ENCODE peak calls at places on chromosomes 3 and 15, in eight cellular contexts. S is testis, H is heart left ventricle, B is neural progenitor cell, L is endothelial cell, M is H9, Y is thyroid gland, J is OCI-LY7. G is an unnamed sample.

GRCh38 chr15:99434506-99435137 is 131.2 kb upstream of the MEF2A start:
- DNase-seq in S (no peak), H (no peak), B (no peak), L (no peak), M (no peak), Y (no peak), J (no peak), G (no peak)

GRCh38 chr3:136882575-136882974 is 20.6 kb downstream of the NCK1 start:
- DNase-seq in S (no peak), H (no peak), B (no peak), L (no peak), M (no peak), Y (no peak), J (peak), G (no peak)

GRCh38 chr15:80957556-80957955 is 32.1 kb downstream of the MESD start:
- DNase-seq in S (no peak), H (no peak), B (no peak), L (no peak), M (no peak), Y (no peak), J (no peak), G (no peak)

GRCh38 chr15:60512937-60513336 is 34.0 kb upstream of the ICE2 start:
- DNase-seq in S (no peak), H (no peak), B (no peak), L (no peak), M (no peak), Y (no peak), J (no peak), G (no peak)

GRCh38 chr15:30906366-30906765 is 2.7 kb downstream of the FAN1 start:
- DNase-seq in S (no peak), H (no peak), B (no peak), L (no peak), M (no peak), Y (peak), J (no peak), G (no peak)

GRCh38 chr15:87575896-87576295 is 680.6 kb downstream of the NTRK3 start:
- DNase-seq in S (no peak), H (no peak), B (no peak), L (no peak), M (no peak), Y (no peak), J (no peak), G (no peak)

GRCh38 chr3:166660962-166661361 is 719.1 kb downstream of the ZBBX start:
- DNase-seq in S (no peak), H (no peak), B (no peak), L (no peak), M (no peak), Y (no peak), J (no peak), G (no peak)

GRCh38 chr3:129412542-129413198 is 15.8 kb downstream of the EFCAB12 start:
- DNase-seq in S (no peak), H (no peak), B (no peak), L (no peak), M (no peak), Y (no peak), J (no peak), G (no peak)

GRCh38 chr3:23198801-23199200 is 4.3 kb upstream of the UBE2E2 start:
- DNase-seq in S (no peak), H (no peak), B (no peak), L (no peak), M (no peak), Y (no peak), J (no peak), G (no peak)

GRCh38 chr3:192915724-192916123 is 1.9 kb downstream of the MB21D2 start:
- DNase-seq in S (no peak), H (no peak), B (peak), L (no peak), M (no peak), Y (no peak), J (no peak), G (no peak)

GRCh38 chr3:120524171-120524923 is 71.8 kb upstream of the NDUFB4 start:
- DNase-seq in S (no peak), H (no peak), B (no peak), L (no peak), M (no peak), Y (no peak), J (no peak), G (no peak)

GRCh38 chr15:80870893-80871292 is 91.7 kb downstream of the CEMIP start:
- DNase-seq in S (no peak), H (no peak), B (no peak), L (no peak), M (no peak), Y (no peak), J (no peak), G (no peak)

GRCh38 chr3:13656584-13657301 is 107.8 kb downstream of the FBLN2 start:
- DNase-seq in S (no peak), H (no peak), B (no peak), L (no peak), M (no peak), Y (no peak), J (no peak), G (no peak)

GRCh38 chr15:70430029-70430428 is 332.3 kb upstream of the TLE3 start:
- DNase-seq in S (no peak), H (no peak), B (no peak), L (no peak), M (no peak), Y (no peak), J (no peak), G (no peak)

GRCh38 chr3:62332771-62333381 is 40.5 kb downstream of the FEZF2 start:
- DNase-seq in S (peak), H (no peak), B (peak), L (peak), M (no peak), Y (no peak), J (peak), G (peak)

GRCh38 chr3:42080452-42080872 is 10.7 kb upstream of the TRAK1 start:
- DNase-seq in S (no peak), H (peak), B (no peak), L (no peak), M (no peak), Y (peak), J (no peak), G (no peak)

GRCh38 chr3:194082596-194083220 is 53.2 kb upstream of the HES1 start:
- DNase-seq in S (no peak), H (peak), B (no peak), L (peak), M (no peak), Y (no peak), J (no peak), G (no peak)

GRCh38 chr15:96336643-96337353 is 6.3 kb downstream of the NR2F2 start:
- DNase-seq in S (no peak), H (no peak), B (peak), L (no peak), M (no peak), Y (no peak), J (no peak), G (no peak)

GRCh38 chr3:126424039-126424717 is 29.5 kb downstream of the CFAP100 start:
- DNase-seq in S (no peak), H (peak), B (no peak), L (no peak), M (no peak), Y (no peak), J (no peak), G (no peak)

GRCh38 chr3:37040231-37040630 is 46.9 kb downstream of the MLH1 start:
- DNase-seq in S (no peak), H (no peak), B (no peak), L (no peak), M (no peak), Y (no peak), J (no peak), G (no peak)

GRCh38 chr3:32842987-32843386 is 25.2 kb downstream of the TRIM71 start:
- DNase-seq in S (no peak), H (no peak), B (peak), L (no peak), M (peak), Y (no peak), J (no peak), G (no peak)

GRCh38 chr15:79004336-79004735 is 59.5 kb upstream of the CTSH start:
- DNase-seq in S (no peak), H (peak), B (no peak), L (no peak), M (peak), Y (no peak), J (peak), G (no peak)

GRCh38 chr3:127718916-127719290 is 46.2 kb downstream of the ABTB1 start:
- DNase-seq in S (no peak), H (no peak), B (no peak), L (no peak), M (no peak), Y (no peak), J (no peak), G (no peak)

GRCh38 chr3:169940486-169941181 is 26.0 kb upstream of the SEC62 start:
- DNase-seq in S (no peak), H (no peak), B (no peak), L (no peak), M (no peak), Y (no peak), J (peak), G (no peak)

DNA sequence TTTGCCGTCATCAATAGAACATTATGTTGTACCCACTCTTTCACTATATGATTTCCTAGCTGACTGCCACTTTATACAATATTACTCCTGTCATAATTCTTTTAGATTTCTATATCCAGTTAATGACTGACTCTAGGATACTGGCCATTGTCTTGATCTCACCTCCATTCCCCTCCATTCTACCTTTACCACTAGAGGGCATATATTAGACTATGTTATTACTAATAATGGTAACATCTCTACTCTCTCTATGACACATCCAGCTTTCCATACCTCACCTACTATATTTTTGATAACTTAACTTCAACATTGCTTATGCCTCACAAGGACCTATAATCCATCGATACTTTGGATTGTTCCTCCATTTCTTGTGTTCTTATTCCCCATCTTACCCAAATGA is 31.4 kb upstream of the POU1F1 start:
- DNase-seq in S (no peak), H (no peak), B (no peak), L (no peak), M (no peak), Y (no peak), J (no peak), G (no peak)
- TF ChIP-seq CTCF in S (no peak), H (no peak), B (peak), L (no peak), M (peak), Y (no peak), J (peak), G (peak)

DNA sequence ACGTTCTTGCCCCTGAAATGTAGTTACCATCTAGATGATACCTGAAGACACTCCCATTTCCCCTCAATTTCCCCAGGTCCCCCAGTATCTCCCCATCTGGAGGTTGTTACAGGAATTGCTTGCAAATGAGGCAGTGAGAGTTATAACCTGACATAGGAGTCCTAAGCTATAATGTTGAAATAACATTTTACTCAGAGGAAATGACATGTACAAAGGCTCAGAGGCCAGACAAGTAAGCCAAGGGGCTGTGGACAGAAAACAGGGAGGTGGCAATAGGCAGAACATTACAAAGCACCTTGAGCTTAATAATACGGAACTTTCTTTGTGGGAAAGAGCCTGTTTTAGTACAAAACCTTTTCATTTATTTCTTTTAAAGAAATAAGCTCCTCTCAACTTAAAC is 171.9 kb downstream of the FRMD5 start:
- DNase-seq in S (no peak), H (no peak), B (no peak), L (no peak), M (no peak), Y (no peak), J (no peak), G (no peak)
- TF ChIP-seq CTCF in S (no peak), H (no peak), B (no peak), L (no peak), M (peak), Y (no peak), J (no peak), G (no peak)

GRCh38 chr3:39429466-39429865 is 22.9 kb downstream of the RPSA start:
- DNase-seq in S (no peak), H (no peak), B (no peak), L (no peak), M (no peak), Y (no peak), J (no peak), G (no peak)

GRCh38 chr3:39432342-39432741 is 25.8 kb downstream of the RPSA start:
- DNase-seq in S (no peak), H (no peak), B (no peak), L (no peak), M (no peak), Y (no peak), J (no peak), G (no peak)

GRCh38 chr3:39434574-39434973 is 28.1 kb downstream of the RPSA start:
- DNase-seq in S (no peak), H (no peak), B (no peak), L (no peak), M (no peak), Y (no peak), J (no peak), G (no peak)

GRCh38 chr3:39435006-39435748 is 28.7 kb downstream of the RPSA start:
- DNase-seq in S (no peak), H (no peak), B (no peak), L (no peak), M (no peak), Y (no peak), J (no peak), G (no peak)

GRCh38 chr3:39433642-39434041 is 27.1 kb downstream of the RPSA start:
- DNase-seq in S (no peak), H (no peak), B (no peak), L (no peak), M (no peak), Y (no peak), J (no peak), G (no peak)
- TF ChIP-seq CTCF in S (no peak), H (no peak), B (no peak), L (no peak), M (no peak), Y (no peak), J (no peak), G (no peak)

DNA sequence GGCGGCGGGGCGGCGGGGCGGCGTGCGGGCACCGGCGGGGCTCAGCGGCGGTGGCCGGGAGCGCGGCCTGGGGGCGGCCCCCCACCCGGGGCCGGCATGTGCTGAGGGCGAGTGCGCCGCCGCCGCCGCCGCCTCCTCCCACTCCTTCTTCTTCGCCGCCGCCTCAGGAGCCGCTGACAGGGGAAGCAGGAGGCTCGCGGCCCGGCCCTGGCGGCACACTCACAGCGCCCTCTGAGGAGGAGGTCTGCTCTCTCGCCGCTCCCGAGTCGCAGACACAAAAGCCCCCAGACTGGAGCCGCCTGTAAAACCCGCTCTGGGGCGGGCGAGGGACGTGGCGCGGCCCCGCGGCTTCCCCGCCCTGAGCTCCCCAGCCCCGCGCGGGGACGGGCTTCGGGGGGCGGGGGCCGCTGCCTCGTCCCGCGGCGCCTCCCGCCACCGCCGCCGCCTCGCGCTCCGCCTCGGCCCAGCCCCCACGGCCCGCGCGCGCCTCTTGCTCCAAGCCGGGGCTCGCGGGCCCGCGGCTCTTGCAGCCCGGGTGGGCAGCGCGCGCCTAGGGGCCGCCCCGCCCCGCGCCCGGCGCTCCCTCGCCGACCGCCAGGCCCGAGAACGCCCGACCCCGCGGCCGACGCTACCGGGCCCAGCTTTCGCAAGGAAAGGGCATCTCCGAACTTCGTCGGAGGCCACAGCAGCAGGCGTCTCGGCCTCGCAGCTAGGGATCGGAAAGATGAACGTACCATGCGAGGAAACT is at the start of gene PYGO1:
- DNase-seq in S (peak), H (peak), B (peak), L (peak), M (peak), Y (peak), J (no peak), G (peak)
- TF ChIP-seq CTCF in S (no peak), H (no peak), B (no peak), L (no peak), M (no peak), Y (no peak), J (no peak), G (no peak)

DNA sequence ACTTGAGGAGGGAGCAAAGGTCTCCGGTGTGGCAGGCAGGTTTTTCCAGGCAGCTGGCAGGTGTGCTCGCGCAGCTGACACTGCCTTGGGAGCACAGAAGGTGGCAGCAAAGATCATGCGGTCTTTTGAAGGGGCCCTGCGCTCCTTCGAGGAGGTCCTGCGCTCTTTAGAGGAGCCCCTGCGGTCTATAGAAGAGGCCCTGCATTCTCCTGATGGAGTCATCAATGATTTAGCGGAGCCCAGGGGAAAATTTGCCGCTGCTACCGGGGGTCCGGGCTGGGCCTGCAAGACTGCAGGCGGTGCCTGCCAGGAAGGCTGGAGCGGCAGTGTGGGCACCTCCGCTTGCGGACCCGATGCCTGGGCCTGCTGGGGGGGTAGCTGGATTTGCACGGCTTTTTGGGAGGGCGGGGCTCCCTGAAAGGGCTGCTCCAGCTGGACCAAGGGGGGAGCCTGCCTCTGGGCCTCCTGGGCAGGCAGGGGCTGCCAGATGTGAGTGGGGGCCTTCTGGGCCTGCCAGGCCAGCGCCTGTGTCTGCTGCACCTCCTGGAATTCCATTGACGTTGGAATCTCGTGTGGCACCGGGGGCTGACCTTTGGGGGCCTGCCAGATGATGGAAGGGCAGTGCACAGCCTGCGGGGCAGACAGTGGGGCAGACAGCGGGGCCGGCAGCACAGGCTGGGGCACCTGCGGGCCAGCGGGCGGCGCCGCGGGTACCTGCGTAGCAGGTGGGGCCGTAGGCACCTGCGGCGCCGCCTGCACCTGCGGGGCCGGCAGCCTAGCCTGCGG is 2.1 kb downstream of the MAGEL2 start:
- DNase-seq in S (no peak), H (no peak), B (peak), L (peak), M (peak), Y (no peak), J (no peak), G (peak)
- TF ChIP-seq CTCF in S (no peak), H (no peak), B (peak), L (no peak), M (peak), Y (no peak), J (no peak), G (no peak)

DNA sequence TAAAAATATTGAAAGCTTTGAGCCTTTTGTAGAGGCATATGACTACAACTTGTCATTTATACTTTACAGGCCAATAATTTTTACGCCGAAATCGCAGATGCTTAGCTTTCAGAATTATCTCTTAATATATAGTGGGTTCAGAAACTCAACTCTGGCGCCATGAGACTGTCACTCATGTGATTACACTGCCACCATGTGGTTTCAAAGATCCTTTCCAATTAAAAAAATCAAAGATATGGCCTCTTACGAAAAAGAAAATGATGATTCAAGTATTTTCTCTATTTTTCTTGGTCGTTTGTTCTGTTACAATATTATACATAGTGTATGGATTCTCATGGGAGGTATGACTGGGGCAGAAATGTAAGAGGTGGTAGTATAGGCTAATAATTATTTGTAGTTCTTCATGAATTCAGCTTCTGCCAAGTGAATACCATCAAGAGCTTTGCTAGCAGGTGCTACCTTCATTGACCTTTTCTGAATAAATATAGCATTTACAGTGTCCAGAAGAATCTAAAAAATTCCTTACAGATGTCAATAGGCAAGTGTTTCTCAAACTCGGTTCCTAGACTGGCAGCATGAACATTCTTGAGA is 751.7 kb upstream of the GOLIM4 start:
- DNase-seq in S (peak), H (no peak), B (peak), L (peak), M (no peak), Y (peak), J (peak), G (peak)
- TF ChIP-seq CTCF in S (peak), H (peak), B (peak), L (peak), M (peak), Y (peak), J (peak), G (peak)

DNA sequence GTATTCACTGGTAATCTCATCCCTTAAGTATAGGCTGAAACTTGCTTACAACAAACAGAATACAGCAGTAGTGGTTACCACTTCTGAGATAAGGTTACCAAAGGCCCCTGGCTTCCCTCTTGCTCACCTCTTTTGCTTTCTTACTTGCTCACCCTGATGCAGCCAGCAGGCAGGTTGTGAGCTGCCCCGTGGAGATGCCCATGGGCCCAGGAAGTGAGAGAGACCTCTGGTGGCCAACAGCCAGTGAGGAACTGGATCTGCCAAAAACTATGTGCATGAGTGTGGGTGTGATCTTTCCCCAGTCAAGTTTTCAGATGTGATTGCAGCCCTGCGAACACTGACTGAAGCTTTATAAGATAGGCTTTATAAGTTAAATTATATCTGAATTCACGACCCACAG is 48.7 kb downstream of the NMNAT3 start:
- DNase-seq in S (no peak), H (no peak), B (peak), L (no peak), M (peak), Y (peak), J (peak), G (no peak)
- TF ChIP-seq CTCF in S (no peak), H (no peak), B (peak), L (no peak), M (peak), Y (no peak), J (peak), G (no peak)